ENCODE peak calls at places on chromosomes 13 and 19, in five cellular contexts. Q, P, R, X and E are unnamed samples.

GRCh38 chr19:778910-779653 is 18.2 kb upstream of the PTBP1 start:
- DNase-seq in X (no peak), Q (peak), P (no peak), R (peak), E (no peak)

GRCh38 chr13:105804561-105805190 is 730.8 kb downstream of the EFNB2 start:
- DNase-seq in P (no peak), Q (peak), R (no peak), X (no peak), E (no peak)

GRCh38 chr19:48510421-48511268 is 990 bp downstream of the LMTK3 start:
- DNase-seq in X (peak), Q (peak), P (peak), R (peak), E (peak)

GRCh38 chr13:32587774-32588165 is 1.5 kb downstream of the PDS5B start:
- DNase-seq in Q (peak), X (no peak), P (no peak), R (no peak), E (no peak)

GRCh38 chr19:56942749-56943148 is 102.2 kb upstream of the PEG3 start:
- DNase-seq in R (no peak), Q (no peak), P (peak), X (peak), E (peak)

GRCh38 chr13:76854894-76855293 is 31.3 kb downstream of the KCTD12 start:
- DNase-seq in P (no peak), X (no peak), R (no peak), Q (peak), E (no peak)

GRCh38 chr19:38429055-38429810 is 3.2 kb upstream of the RASGRP4 start:
- DNase-seq in P (no peak), Q (no peak), R (no peak), X (no peak), E (no peak)

GRCh38 chr13:99501952-99502310 is 659 bp downstream of the TM9SF2 start:
- DNase-seq in X (peak), Q (peak), R (no peak), P (no peak), E (no peak)

GRCh38 chr13:76014618-76015315 is 378.6 kb downstream of the LMO7 start:
- DNase-seq in R (no peak), X (no peak), P (no peak), Q (peak), E (peak)

GRCh38 chr13:28545583-28546333 is 50.8 kb upstream of the FLT1 start:
- DNase-seq in P (no peak), X (no peak), Q (no peak), R (no peak), E (no peak)

GRCh38 chr13:100089633-100090032 is 740 bp downstream of the PCCA start:
- DNase-seq in P (no peak), Q (peak), X (no peak), R (no peak), E (no peak)

GRCh38 chr19:324716-325115 is 19.9 kb downstream of the MIER2 start:
- DNase-seq in R (no peak), P (no peak), Q (no peak), X (no peak), E (no peak)

GRCh38 chr19:7928741-7929701 is 3.1 kb upstream of the CTXN1 start:
- DNase-seq in P (peak), R (no peak), X (peak), Q (peak), E (no peak)

GRCh38 chr19:17075860-17076538 is 422 bp downstream of the MYO9B start:
- DNase-seq in P (peak), Q (no peak), R (no peak), X (peak), E (peak)

GRCh38 chr13:111282425-111282824 is 38.0 kb upstream of the TEX29 start:
- DNase-seq in P (no peak), Q (no peak), X (no peak), R (no peak), E (no peak)

GRCh38 chr13:19713186-19713965 is 69.4 kb downstream of the PSPC1 start:
- DNase-seq in X (no peak), P (no peak), R (no peak), Q (peak), E (no peak)

GRCh38 chr13:97125051-97125809 is 96.9 kb upstream of the MBNL2 start:
- DNase-seq in P (peak), Q (peak), R (no peak), X (peak), E (no peak)

GRCh38 chr19:53874384-53874995 is 6.8 kb downstream of the MYADM start:
- DNase-seq in R (no peak), Q (no peak), X (no peak), P (no peak), E (no peak)
- H3K27ac ChIP-seq in R (no peak), Q (no peak), X (no peak), P (no peak), E (no peak)

DNA sequence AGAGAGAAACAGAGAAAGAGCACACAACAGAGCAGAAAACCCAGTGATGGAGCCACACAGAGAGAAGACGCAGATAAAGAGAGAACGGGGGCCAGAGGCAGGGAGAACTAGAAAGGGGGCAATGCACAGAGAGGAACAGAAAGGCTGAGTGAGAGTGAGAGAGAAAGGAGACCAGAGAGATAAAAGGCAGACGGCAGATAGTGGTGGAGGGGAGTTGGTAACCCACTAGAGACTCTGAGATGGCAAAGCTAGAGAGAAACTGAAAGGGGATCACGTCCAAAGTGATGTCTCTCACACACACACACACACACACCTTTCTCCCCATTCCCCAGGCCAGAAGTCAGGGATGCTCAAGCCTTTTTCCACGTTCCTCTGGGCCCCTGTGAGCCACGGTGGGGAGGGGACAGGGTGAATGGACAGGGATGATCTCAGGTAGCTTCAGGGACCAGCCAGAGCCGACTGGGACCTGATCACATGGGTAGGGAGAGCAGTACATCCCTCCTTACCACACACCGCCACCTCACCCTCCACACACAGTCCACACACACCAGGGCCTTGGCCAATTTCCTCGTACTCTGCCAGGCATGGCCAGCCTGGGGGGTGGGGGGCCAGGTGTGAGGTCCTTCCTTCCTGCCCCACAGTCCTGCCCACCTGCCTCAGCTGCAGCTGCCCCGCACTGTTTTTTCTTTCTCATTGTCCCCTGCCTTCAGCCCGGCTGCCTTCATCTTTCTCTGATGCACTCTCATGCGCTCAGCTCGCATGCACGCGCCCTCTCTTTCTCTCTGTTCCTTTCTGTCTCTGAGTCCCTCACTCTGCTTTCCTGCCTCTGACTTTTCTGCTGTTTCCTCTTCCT is 22.5 kb upstream of the POU2F2 start:
- DNase-seq in R (no peak), X (no peak), P (no peak), Q (no peak), E (no peak)
- TF ChIP-seq CTCF in R (no peak), X (no peak), P (no peak), Q (no peak), E (no peak)

GRCh38 chr19:34715357-34715756 is 18.7 kb upstream of the ZNF181 start:
- DNase-seq in Q (no peak), R (no peak), P (no peak), X (no peak), E (no peak)

GRCh38 chr19:34711890-34712289 is 22.2 kb upstream of the ZNF181 start:
- DNase-seq in R (no peak), X (no peak), P (no peak), Q (no peak), E (no peak)

GRCh38 chr19:34713262-34713637 is 20.8 kb upstream of the ZNF181 start:
- DNase-seq in X (no peak), Q (no peak), P (no peak), R (no peak), E (no peak)

GRCh38 chr19:34707661-34708060 is 26.4 kb upstream of the ZNF181 start:
- DNase-seq in X (no peak), P (no peak), Q (no peak), R (no peak), E (no peak)

GRCh38 chr19:34712606-34713261 is 21.3 kb upstream of the ZNF181 start:
- DNase-seq in R (peak), Q (peak), P (peak), X (peak), E (no peak)
- H3K27ac ChIP-seq in R (no peak), Q (no peak), P (no peak), X (no peak), E (no peak)

GRCh38 chr13:108609353-108609752 is 20.1 kb upstream of the MYO16 start:
- DNase-seq in R (no peak), Q (peak), P (peak), X (no peak), E (no peak)
- TF ChIP-seq CTCF in R (peak), Q (peak), P (peak), X (peak), E (peak)

DNA sequence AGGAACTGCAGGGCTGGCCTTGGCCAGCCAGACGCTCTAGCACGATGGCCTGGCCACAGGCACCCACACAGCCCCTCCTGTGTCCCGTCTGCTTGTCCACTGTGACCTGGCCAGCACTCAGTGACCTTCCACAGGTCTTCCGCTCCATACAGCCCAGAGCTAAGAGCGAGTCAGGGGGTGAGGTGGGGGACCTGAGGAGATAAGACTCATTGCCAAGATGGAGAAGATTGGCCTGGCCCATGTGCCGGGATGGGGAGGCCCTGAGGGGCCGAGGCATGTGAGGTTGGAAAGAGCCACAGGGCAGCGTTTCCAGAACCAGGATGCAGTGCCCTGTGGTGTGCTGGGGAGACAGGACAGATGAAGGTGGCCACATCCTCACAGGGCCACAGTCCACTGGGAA is 10.2 kb upstream of the SLC7A9 start:
- DNase-seq in R (no peak), Q (no peak), P (no peak), X (no peak), E (no peak)
- H3K27ac ChIP-seq in R (no peak), Q (no peak), P (no peak), X (no peak), E (no peak)

DNA sequence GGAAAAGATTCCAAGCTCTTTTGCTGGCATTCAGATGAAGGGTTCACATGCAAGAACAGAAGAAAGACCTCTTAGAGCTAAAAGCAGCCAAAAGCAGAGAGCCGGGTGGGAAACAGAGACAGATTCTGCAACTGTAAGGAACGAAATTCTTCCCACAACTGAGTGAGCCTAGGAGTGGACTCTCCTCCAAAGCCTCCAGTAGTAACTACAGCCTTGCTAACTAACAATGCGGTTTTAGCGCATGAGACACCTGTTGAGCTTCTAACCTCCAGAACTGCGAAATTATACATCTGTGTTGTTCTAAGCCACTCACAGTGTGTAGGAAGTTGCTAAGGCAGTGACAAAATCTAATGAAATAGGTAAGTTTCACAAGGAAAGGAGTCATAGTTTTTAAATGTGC is 98.0 kb upstream of the SLITRK1 start:
- DNase-seq in P (no peak), Q (no peak), R (no peak), X (no peak), E (no peak)
- TF ChIP-seq CTCF in P (no peak), Q (no peak), R (no peak), X (no peak), E (no peak)

DNA sequence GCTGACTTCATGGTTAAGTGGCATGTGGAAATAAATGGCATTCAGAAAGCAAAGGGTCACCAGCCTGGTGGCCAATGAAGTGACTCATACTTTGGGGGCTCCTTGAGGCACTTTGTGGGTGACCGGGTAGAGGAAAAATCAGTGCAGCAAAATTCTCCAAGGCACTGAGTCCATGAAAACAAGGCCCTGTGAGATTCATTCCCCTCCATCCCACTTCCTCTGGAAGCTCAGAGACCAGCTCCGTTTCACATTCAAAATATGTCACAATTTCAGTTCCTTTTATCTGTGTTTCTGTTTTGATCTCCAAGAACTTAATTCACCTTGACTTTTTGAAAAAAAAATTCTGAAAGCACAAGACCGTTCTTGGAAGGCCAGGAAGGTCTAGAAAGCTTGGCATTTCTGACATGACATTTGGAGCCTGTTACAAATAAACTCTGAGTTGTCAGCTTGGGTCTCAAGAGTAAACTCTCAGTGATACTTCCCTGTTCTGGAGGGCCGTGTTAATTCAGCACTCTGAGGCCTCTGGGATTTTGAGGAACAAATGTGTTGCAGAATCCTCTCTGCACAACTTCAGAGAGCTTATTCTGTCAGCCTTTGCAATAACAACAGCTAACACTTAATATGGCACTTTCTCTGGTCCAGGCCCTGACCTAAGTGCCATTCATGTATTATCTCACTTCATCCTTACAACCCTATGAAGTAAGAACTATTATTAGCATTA is 6.8 kb downstream of the CYSLTR2 start:
- DNase-seq in P (no peak), X (no peak), Q (no peak), R (no peak), E (no peak)
- H3K27ac ChIP-seq in P (no peak), X (no peak), Q (no peak), R (peak), E (peak)

DNA sequence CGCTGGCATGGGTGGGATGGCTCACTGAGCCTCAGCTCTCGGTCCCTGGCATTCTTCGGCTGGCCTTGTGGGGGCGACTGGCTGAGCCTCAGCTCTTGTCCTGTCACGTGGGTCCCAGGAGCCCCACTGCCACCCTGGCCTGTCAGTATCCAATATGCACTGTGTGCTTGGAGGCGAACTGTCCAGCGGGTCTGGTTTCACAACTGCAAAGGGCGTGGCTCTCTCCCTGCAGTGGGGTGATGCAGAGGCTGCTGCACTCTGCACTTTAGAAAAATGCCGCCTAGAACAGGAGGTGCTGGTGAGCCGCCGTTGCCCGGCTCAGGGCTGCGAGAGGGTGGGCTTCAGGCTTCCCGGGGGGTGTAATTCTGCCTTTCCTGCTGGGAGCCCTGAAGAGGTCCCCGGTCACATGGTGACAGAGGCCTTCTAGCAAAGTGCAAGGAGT is 17.0 kb upstream of the TMEM255B start:
- DNase-seq in Q (peak), P (peak), R (no peak), X (peak), E (no peak)
- TF ChIP-seq CTCF in Q (no peak), P (peak), R (no peak), X (peak), E (no peak)

GRCh38 chr13:112776971-112777370 is 87.1 kb downstream of the ATP11A start:
- DNase-seq in X (no peak), P (no peak), Q (no peak), R (peak), E (no peak)

GRCh38 chr13:112774829-112775565 is 85.2 kb downstream of the ATP11A start:
- DNase-seq in X (no peak), Q (no peak), P (no peak), R (no peak), E (no peak)

GRCh38 chr13:112774448-112774792 is 84.6 kb downstream of the ATP11A start:
- DNase-seq in X (no peak), R (no peak), P (no peak), Q (no peak), E (no peak)

GRCh38 chr13:112776354-112776753 is 86.5 kb downstream of the ATP11A start:
- DNase-seq in R (no peak), Q (no peak), P (no peak), X (peak), E (no peak)

GRCh38 chr13:112775791-112776279 is 86.0 kb downstream of the ATP11A start:
- DNase-seq in Q (no peak), R (no peak), P (peak), X (peak), E (no peak)
- H3K27ac ChIP-seq in Q (no peak), R (no peak), P (no peak), X (peak), E (no peak)